ENCODE peak calls at places on chromosomes 4 and X, in four cellular contexts. O is GM12878, U is HepG2, L is K562. G is an unnamed sample.

GRCh38 chr4:116880625-116881024 is 204.8 kb downstream of the TRAM1L1 start:
- DNase-seq in U (no peak), L (no peak), O (no peak), G (no peak)

GRCh38 chrX:151703487-151703886 is 8.2 kb downstream of the PRRG3 start:
- DNase-seq in U (no peak), O (no peak), L (no peak), G (no peak)

GRCh38 chrX:153438522-153438921 is 7.3 kb downstream of the TREX2 start:
- DNase-seq in U (peak), L (no peak), O (no peak), G (no peak)

GRCh38 chrX:1448793-1449580 is 3.7 kb downstream of the ASMTL start:
- DNase-seq in L (no peak), O (no peak), U (no peak), G (no peak)

GRCh38 chr4:119632216-119632615 is 3.6 kb upstream of the PDE5A start:
- DNase-seq in L (no peak), O (no peak), U (no peak), G (no peak)

GRCh38 chr4:71074452-71075299 is 81.2 kb downstream of the DCK start:
- DNase-seq in U (no peak), L (no peak), O (no peak), G (no peak)

GRCh38 chr4:16264798-16265197 is 38.5 kb upstream of the TAPT1 start:
- DNase-seq in O (peak), U (peak), L (no peak), G (no peak)

GRCh38 chr4:176238157-176238608 is 30.8 kb downstream of the ASB5 start:
- DNase-seq in U (no peak), O (no peak), L (no peak), G (no peak)

GRCh38 chr4:74109894-74110605 is 11.1 kb upstream of the CXCL2 start:
- DNase-seq in U (no peak), O (no peak), L (no peak), G (no peak)

GRCh38 chrX:40098264-40099045 is 697 bp upstream of the BCOR start:
- DNase-seq in O (no peak), L (peak), U (no peak), G (peak)

GRCh38 chr4:128287159-128287870 is at the start of gene PGRMC2:
- DNase-seq in O (no peak), U (no peak), L (peak), G (peak)

GRCh38 chr4:110865611-110866254 is 242.9 kb upstream of the PITX2 start:
- DNase-seq in L (no peak), U (no peak), O (no peak), G (no peak)

GRCh38 chrX:136271300-136271699 is 20.1 kb upstream of the MAP7D3 start:
- DNase-seq in U (no peak), L (no peak), O (no peak), G (no peak)

GRCh38 chr4:112348488-112349158 is 51.5 kb downstream of the ALPK1 start:
- DNase-seq in U (peak), O (no peak), L (peak), G (peak)
- TF ChIP-seq CBFB in U (no peak), O (no peak), L (no peak), G (no peak)

DNA sequence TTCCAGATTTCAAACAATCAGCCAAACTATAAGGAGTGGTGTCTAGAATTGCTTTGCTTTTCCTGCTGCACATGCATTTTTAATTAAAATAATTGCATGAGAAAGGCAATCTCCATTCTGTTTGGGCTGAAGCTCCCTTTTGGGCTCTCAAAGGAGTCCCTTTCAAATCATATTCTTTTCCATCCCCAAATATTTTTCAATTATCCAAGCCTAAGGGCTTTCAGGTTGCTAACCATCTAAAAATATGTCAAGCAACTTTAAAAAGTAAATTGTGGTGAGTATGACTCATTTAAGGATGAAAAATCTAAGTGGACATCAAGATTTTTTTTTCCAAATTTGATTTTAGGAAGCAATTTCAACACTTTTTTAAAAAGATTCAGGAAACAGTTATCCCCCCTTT is 28.4 kb downstream of the PIR start:
- DNase-seq in L (no peak), O (no peak), U (no peak), G (no peak)
- TF ChIP-seq CBFB in L (no peak), O (no peak), U (no peak), G (no peak)

GRCh38 chr4:6910340-6910959 is 824 bp downstream of the TBC1D14 start:
- DNase-seq in U (no peak), O (no peak), L (peak), G (no peak)
- TF ChIP-seq CBFB in U (no peak), O (no peak), L (no peak), G (no peak)

DNA sequence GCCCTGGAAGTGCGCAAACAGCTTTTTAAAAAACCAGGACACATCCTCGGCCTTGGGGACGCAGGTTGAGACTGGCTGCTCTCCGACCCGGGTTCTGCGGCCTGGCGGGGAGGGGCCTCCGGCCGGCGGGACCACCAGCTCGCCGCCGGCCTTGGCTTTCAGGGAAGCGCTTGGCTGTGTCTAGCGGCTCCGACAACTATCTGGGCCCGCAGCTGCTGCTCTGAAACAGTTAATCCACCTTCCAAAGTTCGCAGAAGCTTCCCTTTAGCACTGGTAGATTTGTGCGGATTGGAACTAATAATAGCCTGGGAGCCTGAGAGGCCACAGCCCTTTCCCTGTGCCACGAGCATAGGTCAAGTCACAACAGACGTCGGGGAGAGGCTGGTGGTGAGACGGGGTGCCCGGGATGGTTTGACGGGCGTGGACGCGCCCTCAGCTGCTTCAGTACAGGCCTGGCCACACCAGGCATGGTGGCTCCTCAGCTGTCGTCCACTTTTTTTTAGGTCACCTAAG is 1.2 kb upstream of the SEL1L3 start:
- DNase-seq in L (no peak), U (no peak), O (no peak), G (peak)
- TF ChIP-seq CBFB in L (no peak), U (no peak), O (no peak), G (no peak)

GRCh38 chr4:53693909-53694308 is 102.6 kb upstream of the LNX1 start:
- DNase-seq in U (no peak), O (no peak), L (no peak), G (no peak)
- TF ChIP-seq CBFB in U (no peak), O (no peak), L (no peak), G (no peak)

G was measured in WTC11.